ENCODE peak calls at places on chromosomes 11 and 22, in seven cellular contexts. M is HCT116, I is left ventricle myocardium inferior, N is neural progenitor cell, S is astrocyte, H is cardiac muscle cell, T is sigmoid colon. O is an unnamed sample.

GRCh38 chr11:75112200-75112599 is 15.5 kb upstream of the OR2AT4 start:
- DNase-seq in M (no peak), I (no peak), N (no peak), S (no peak), H (no peak), T (no peak), O (no peak)

GRCh38 chr11:8262552-8263108 is 1.0 kb downstream of the LMO1 start:
- DNase-seq in M (no peak), I (peak), N (peak), S (peak), H (peak), T (peak), O (no peak)

GRCh38 chr22:30044369-30044768 is 35.9 kb upstream of the HORMAD2 start:
- DNase-seq in M (peak), I (no peak), N (no peak), S (peak), H (no peak), T (peak), O (no peak)

GRCh38 chr11:76742912-76743311 is 40.2 kb upstream of the TSKU start:
- DNase-seq in M (no peak), I (no peak), N (no peak), S (no peak), H (no peak), T (no peak), O (no peak)

GRCh38 chr22:50703726-50704509 is 31.3 kb downstream of the SHANK3 start:
- DNase-seq in M (no peak), I (peak), N (no peak), S (no peak), H (no peak), T (peak), O (no peak)

GRCh38 chr11:102458531-102458930 is 6.0 kb upstream of the TMEM123 start:
- DNase-seq in M (no peak), I (no peak), N (no peak), S (no peak), H (no peak), T (no peak), O (no peak)

GRCh38 chr22:23908561-23909205 is 14.5 kb downstream of the MIF start:
- DNase-seq in M (no peak), I (no peak), N (no peak), S (no peak), H (no peak), T (no peak), O (no peak)

GRCh38 chr11:12278766-12279671 is 98.4 kb upstream of the PARVA start:
- DNase-seq in M (no peak), I (no peak), N (no peak), S (no peak), H (no peak), T (no peak), O (no peak)

GRCh38 chr22:19543970-19544708 is 19.9 kb upstream of the CLDN5 start:
- DNase-seq in M (no peak), I (no peak), N (no peak), S (no peak), H (no peak), T (no peak), O (no peak)

GRCh38 chr11:76132268-76132667 is 74.0 kb downstream of the WNT11 start:
- DNase-seq in M (no peak), I (no peak), N (no peak), S (no peak), H (no peak), T (no peak), O (no peak)

GRCh38 chr11:35963911-35964310 is 20.0 kb downstream of the LDLRAD3 start:
- DNase-seq in M (no peak), I (peak), N (no peak), S (no peak), H (no peak), T (no peak), O (no peak)

GRCh38 chr11:95182397-95182796 is 48.6 kb downstream of the SESN3 start:
- DNase-seq in M (no peak), I (no peak), N (no peak), S (no peak), H (no peak), T (no peak), O (no peak)

GRCh38 chr11:102864724-102865123 is 10.1 kb downstream of the MMP12 start:
- DNase-seq in M (no peak), I (no peak), N (no peak), S (no peak), H (no peak), T (no peak), O (no peak)

GRCh38 chr11:36222755-36223635 is 66.2 kb downstream of the COMMD9 start:
- DNase-seq in M (no peak), I (no peak), N (no peak), S (peak), H (no peak), T (no peak), O (no peak)

GRCh38 chr11:35677904-35678303 is 15.3 kb downstream of the TRIM44 start:
- DNase-seq in M (no peak), I (no peak), N (no peak), S (peak), H (no peak), T (no peak), O (no peak)

GRCh38 chr22:49838771-49839717 is 11.4 kb upstream of the BRD1 start:
- DNase-seq in M (no peak), I (no peak), N (peak), S (peak), H (no peak), T (no peak), O (peak)

DNA sequence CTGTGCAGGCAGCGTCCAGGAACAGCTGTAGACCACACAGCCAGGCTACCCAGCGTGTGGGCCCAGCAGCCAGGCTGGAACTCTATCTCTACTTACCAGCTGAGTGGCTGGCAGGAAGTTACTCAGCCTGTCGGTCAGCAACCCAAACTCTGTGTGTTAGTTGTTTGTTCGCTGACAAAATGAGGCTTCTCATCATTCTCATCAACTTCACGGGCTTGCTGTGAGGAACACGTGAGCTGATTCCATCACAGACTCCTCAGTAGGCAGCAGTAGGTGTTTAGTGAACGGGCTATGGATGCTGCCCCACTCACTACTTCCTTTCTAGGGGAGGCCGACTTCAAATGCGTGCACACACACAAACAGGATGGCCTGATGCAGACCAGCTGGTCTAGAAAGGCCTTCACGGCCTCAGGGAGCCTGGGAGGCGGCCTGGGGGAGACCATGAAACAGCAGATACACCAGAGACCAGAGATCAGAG is 830 bp upstream of the SPDYC start:
- DNase-seq in M (no peak), I (no peak), N (no peak), S (peak), H (no peak), T (no peak), O (no peak)
- H3K4me3 ChIP-seq in M (no peak), I (no peak), N (no peak), S (no peak), H (no peak), T (no peak), O (no peak)

DNA sequence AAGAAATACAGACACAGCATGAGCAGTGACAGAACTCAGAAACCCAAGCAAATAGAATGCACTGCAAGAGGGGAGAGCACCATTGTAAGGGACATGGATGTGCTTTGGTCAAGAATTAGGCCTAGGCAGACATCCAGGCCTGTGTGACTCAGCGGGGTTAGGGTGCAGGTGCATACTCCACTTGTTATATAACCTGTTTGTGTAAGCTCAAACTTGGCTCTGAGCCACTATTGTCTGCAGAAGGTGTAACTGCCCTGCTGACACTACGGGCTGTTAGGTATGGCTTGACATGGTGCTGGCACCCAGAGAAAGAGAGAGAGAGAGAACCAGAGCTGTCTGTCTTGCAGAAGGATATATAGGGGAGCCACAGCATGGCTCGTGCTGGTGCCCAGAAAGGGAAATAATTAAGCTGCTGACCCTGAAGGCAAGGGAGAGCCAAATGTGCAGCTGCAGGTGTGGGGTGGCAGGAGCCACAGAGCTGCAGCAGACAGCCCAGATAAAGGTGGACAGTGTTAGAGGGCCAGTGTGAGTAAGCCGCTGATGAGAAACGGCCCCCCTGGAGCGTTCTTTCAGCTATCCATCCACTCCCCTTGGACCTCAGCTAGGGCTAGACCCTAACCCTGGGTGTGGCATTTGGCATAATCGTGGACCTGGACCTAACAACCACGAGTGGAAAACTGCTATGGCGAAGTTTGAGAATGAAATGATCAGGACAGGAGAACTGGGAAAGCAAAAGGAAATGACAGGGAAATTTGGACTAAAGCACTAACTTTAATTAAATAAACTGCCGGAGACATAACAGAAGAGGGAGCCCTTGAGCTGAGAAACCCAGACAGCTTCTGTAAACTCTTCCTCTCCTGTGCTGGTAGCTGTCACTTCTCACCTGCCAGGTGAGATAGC is 253.0 kb upstream of the CCDC179 start:
- DNase-seq in M (no peak), I (no peak), N (peak), S (peak), H (peak), T (no peak), O (no peak)
- TF ChIP-seq CTCF in M (peak), I (peak), N (peak), S (peak), H (peak), T (no peak), O (no peak)

GRCh38 chr11:57306156-57306876 is 18.4 kb downstream of the TNKS1BP1 start:
- DNase-seq in M (no peak), I (no peak), N (no peak), S (no peak), H (no peak), T (peak), O (no peak)

GRCh38 chr11:57308426-57309060 is 16.2 kb downstream of the TNKS1BP1 start:
- DNase-seq in M (no peak), I (no peak), N (no peak), S (no peak), H (no peak), T (no peak), O (no peak)

GRCh38 chr11:57305523-57305922 is 19.2 kb downstream of the TNKS1BP1 start:
- DNase-seq in M (no peak), I (no peak), N (no peak), S (no peak), H (no peak), T (peak), O (no peak)

GRCh38 chr11:57307666-57308270 is 17.0 kb downstream of the TNKS1BP1 start:
- DNase-seq in M (no peak), I (no peak), N (no peak), S (no peak), H (no peak), T (peak), O (no peak)

GRCh38 chr11:57306941-57307598 is 17.7 kb downstream of the TNKS1BP1 start:
- DNase-seq in M (no peak), I (no peak), N (no peak), S (no peak), H (no peak), T (no peak), O (no peak)
- H3K4me3 ChIP-seq in M (no peak), I (peak), N (no peak), S (no peak), H (no peak), T (no peak), O (no peak)

DNA sequence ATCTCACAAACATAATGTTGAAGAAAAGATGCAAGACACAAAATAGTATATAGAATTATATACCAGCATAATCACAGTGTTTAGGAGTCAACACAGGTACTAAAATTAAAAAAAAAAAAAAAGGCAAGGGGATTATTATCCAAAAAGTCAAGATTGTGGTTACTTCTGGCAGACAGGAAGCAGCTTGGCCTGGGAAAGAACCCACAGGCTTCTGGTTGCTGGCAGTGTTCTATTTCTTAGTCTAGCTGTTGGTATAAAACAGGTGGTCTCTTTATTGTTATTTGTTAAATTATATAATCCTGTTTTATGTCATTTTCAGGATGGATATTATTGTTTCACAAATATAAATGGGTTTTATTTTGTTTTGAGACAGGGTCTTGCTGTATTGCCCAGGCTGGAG is 54.0 kb downstream of the C11orf58 start:
- DNase-seq in M (no peak), I (no peak), N (no peak), S (peak), H (no peak), T (no peak), O (no peak)
- TF ChIP-seq CTCF in M (no peak), I (no peak), N (no peak), S (no peak), H (no peak), T (no peak), O (no peak)

GRCh38 chr22:44023404-44024287 is 456 bp upstream of the PARVB start:
- DNase-seq in M (no peak), I (peak), N (peak), S (peak), H (peak), T (no peak), O (no peak)

GRCh38 chr22:44026066-44026629 is 2.0 kb downstream of the PARVB start:
- DNase-seq in M (no peak), I (no peak), N (no peak), S (no peak), H (no peak), T (no peak), O (no peak)

GRCh38 chr22:44026630-44027511 is 2.8 kb downstream of the PARVB start:
- DNase-seq in M (no peak), I (peak), N (no peak), S (peak), H (no peak), T (peak), O (peak)

GRCh38 chr22:44024288-44024908 is at the start of gene PARVB:
- DNase-seq in M (no peak), I (peak), N (peak), S (no peak), H (peak), T (no peak), O (peak)

GRCh38 chr22:44025171-44026065 is 1.3 kb downstream of the PARVB start:
- DNase-seq in M (no peak), I (peak), N (no peak), S (no peak), H (no peak), T (no peak), O (no peak)
- H3K4me3 ChIP-seq in M (peak), I (peak), N (no peak), S (peak), H (peak), T (no peak), O (no peak)

GRCh38 chr11:11148104-11148509 is 204.9 kb downstream of the CSNK2A3 start:
- DNase-seq in M (no peak), I (peak), N (peak), S (peak), H (peak), T (peak), O (no peak)
- TF ChIP-seq CTCF in M (no peak), I (peak), N (peak), S (peak), H (peak), T (peak), O (no peak)

GRCh38 chr11:65386307-65387081 is at the start of gene FRMD8:
- DNase-seq in M (peak), I (peak), N (peak), S (peak), H (peak), T (peak), O (peak)

GRCh38 chr11:65389294-65389980 is 3.0 kb downstream of the FRMD8 start:
- DNase-seq in M (no peak), I (no peak), N (no peak), S (no peak), H (no peak), T (peak), O (no peak)

GRCh38 chr11:65391007-65391406 is 4.6 kb downstream of the FRMD8 start:
- DNase-seq in M (no peak), I (peak), N (peak), S (peak), H (no peak), T (peak), O (no peak)

GRCh38 chr11:65390099-65390941 is 3.9 kb downstream of the FRMD8 start:
- DNase-seq in M (no peak), I (no peak), N (peak), S (no peak), H (no peak), T (peak), O (no peak)

DNA sequence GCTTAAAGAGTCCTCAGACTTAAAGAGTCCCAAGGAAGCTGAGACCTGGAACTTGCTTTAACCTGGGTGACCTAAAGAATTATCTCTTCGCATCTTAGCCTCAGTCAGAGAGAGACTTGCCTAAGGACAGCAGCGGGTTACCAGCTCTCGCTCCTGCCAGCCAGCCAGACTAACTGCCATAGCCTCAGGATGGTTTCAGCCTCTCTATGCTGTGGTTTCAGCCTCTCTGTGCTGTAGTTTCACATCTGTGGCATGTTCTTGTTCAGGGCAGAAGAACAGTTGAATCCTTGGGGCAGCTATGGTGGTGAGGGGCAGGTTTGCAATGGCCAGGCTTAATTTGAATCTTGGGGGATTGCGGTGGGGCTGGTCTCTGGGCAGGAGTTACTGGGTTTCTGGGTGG is 2.3 kb downstream of the FRMD8 start:
- DNase-seq in M (no peak), I (no peak), N (no peak), S (no peak), H (no peak), T (no peak), O (no peak)
- H3K4me3 ChIP-seq in M (no peak), I (peak), N (no peak), S (no peak), H (no peak), T (no peak), O (no peak)

GRCh38 chr11:62543680-62544444 is 2.7 kb downstream of the AHNAK start:
- DNase-seq in M (no peak), I (no peak), N (no peak), S (no peak), H (no peak), T (peak), O (no peak)

GRCh38 chr11:62545437-62546243 is 966 bp downstream of the AHNAK start:
- DNase-seq in M (peak), I (peak), N (peak), S (peak), H (peak), T (peak), O (peak)

GRCh38 chr11:62546244-62546936 is at the start of gene AHNAK:
- DNase-seq in M (no peak), I (peak), N (peak), S (peak), H (peak), T (peak), O (peak)

GRCh38 chr11:62542750-62543567 is 3.6 kb downstream of the AHNAK start:
- DNase-seq in M (peak), I (peak), N (peak), S (peak), H (peak), T (peak), O (peak)

DNA sequence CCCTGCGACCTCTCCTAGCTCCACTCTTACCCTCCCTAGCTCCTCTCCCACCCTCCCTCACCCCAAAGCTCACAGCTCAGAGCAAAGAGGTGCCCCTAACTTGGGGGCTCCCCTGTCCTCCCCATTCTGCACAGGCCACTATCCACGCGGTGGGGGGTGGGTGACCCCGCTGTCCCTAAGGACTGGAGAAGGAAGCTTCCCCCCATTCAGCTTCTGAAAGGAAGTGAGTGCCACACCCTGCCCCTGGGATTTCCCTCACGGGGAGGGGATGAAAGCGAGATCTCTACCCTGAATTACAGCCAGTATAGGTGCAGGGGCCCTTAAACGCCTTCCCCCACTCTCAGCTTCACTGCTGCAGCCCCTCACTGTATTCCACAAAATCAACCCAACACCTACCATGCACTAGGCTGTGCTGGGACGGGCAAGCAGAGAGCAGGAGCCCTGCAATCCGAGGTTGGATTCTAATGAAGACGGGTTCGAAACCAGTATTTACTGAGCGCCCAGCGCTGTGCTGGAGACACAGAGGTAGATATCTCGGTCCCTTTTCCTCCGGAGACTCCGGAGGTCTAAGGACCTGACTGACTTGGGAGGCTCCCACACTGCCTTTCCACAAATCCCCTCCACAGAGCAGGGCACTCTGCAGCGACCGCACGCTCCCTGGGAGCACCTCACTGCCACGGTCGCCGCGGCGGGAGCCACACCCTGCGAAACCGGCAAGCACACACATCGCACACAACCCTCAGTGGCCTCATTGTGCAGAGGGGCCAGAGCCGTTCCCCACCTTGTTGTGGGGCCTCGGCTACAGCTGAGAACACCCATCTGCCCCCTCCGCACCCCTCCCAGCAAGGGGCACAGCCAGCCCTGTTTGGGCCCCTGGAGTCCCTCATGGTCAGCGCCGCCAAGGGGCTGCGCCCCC is 1.8 kb downstream of the AHNAK start:
- DNase-seq in M (no peak), I (peak), N (peak), S (no peak), H (no peak), T (peak), O (peak)
- TF ChIP-seq CTCF in M (no peak), I (no peak), N (no peak), S (no peak), H (no peak), T (no peak), O (no peak)

GRCh38 chr11:86978756-86979608 is 23.8 kb upstream of the FZD4 start:
- DNase-seq in M (peak), I (no peak), N (peak), S (no peak), H (peak), T (no peak), O (no peak)
- H3K4me3 ChIP-seq in M (no peak), I (no peak), N (no peak), S (no peak), H (no peak), T (no peak), O (no peak)

O was measured in CD8-positive, alpha-beta T cell.